ENCODE peak calls at places on chromosomes 12 and 14, in four cellular contexts. K, S, L and I are unnamed samples.

GRCh38 chr12:45273717-45274271 is 57.9 kb downstream of the ANO6 start:
- DNase-seq in L (no peak), K (peak; percentile 91), S (peak; percentile 96), I (peak; percentile 95)

GRCh38 chr14:89621009-89621421 is 204.0 kb upstream of the FOXN3 start:
- DNase-seq in L (peak; percentile 49), S (no peak), K (no peak), I (no peak)

GRCh38 chr12:122133192-122133950 is 40.6 kb downstream of the IL31 start:
- DNase-seq in S (no peak), L (no peak), K (no peak), I (no peak)

GRCh38 chr14:92692822-92693226 is 55.6 kb downstream of the LGMN start:
- DNase-seq in S (peak; percentile 66), L (peak; percentile 52), K (peak; percentile 27), I (no peak)

GRCh38 chr14:101070540-101071492 is 167.3 kb upstream of the RTL1 start:
- DNase-seq in K (no peak), S (no peak), L (no peak), I (no peak)

GRCh38 chr12:43835264-43835655 is 621 bp upstream of the TMEM117 start:
- DNase-seq in S (no peak), K (peak; percentile 29), L (no peak), I (no peak)

GRCh38 chr12:107415834-107416233 is 269.8 kb upstream of the PWP1 start:
- DNase-seq in L (no peak), K (no peak), S (no peak), I (peak; percentile 12)

GRCh38 chr12:25959069-25959961 is 833 bp downstream of the RASSF8 start:
- DNase-seq in K (peak; percentile 46), L (no peak), S (peak; percentile 88), I (peak; percentile 82)

GRCh38 chr12:47282206-47282605 is 202.4 kb upstream of the AMIGO2 start:
- DNase-seq in S (peak; percentile 91), K (no peak), L (no peak), I (no peak)

GRCh38 chr12:47028981-47029708 is 50.3 kb upstream of the PCED1B start:
- DNase-seq in L (no peak), K (no peak), S (no peak), I (no peak)

GRCh38 chr12:106914796-106915634 is 40.7 kb upstream of the TMEM263 start:
- DNase-seq in L (no peak), K (no peak), S (no peak), I (no peak)

GRCh38 chr12:22624908-22625646 is at the start of gene ETNK1:
- DNase-seq in L (peak; percentile 83), S (peak; percentile 97), K (peak; percentile 95), I (peak; percentile 98)

GRCh38 chr12:26318661-26319068 is 123.3 kb downstream of the SSPN start:
- DNase-seq in S (peak; percentile 79), K (no peak), L (no peak), I (peak; percentile 89)

GRCh38 chr14:101199028-101199770 is 295.7 kb upstream of the RTL1 start:
- DNase-seq in L (no peak), K (no peak), S (no peak), I (no peak)

GRCh38 chr12:14394317-14395058 is 29.0 kb downstream of the ATF7IP start:
- DNase-seq in L (peak; percentile 37), K (peak; percentile 83), S (peak; percentile 87), I (no peak)

GRCh38 chr12:112121780-112122565 is 3.4 kb upstream of the TRAFD1 start:
- DNase-seq in L (no peak), K (peak; percentile 79), S (peak; percentile 95), I (peak; percentile 90)

GRCh38 chr12:51631591-51631990 is 40.6 kb downstream of the SCN8A start:
- DNase-seq in K (peak; percentile 53), S (peak; percentile 14), L (no peak), I (peak; percentile 60)

GRCh38 chr12:13088503-13088902 is 15.0 kb downstream of the GSG1 start:
- DNase-seq in S (no peak), L (no peak), K (no peak), I (no peak)

GRCh38 chr12:2877959-2878732 is 1.1 kb downstream of the RHNO1 start:
- DNase-seq in L (no peak), K (no peak), S (peak; percentile 76), I (peak; percentile 73)

GRCh38 chr12:117339104-117339503 is 22.3 kb downstream of the NOS1 start:
- DNase-seq in L (no peak), S (no peak), K (peak; percentile 35), I (no peak)

GRCh38 chr12:96237465-96238077 is 43.4 kb downstream of the ELK3 start:
- DNase-seq in L (peak; percentile 61), S (peak; percentile 98), K (no peak), I (peak; percentile 94)

GRCh38 chr14:75515631-75515999 is 6.7 kb upstream of the BATF start:
- DNase-seq in K (no peak), S (peak; percentile 31), L (no peak), I (no peak)

GRCh38 chr14:70816525-70816924 is 7.2 kb upstream of the MAP3K9 start:
- DNase-seq in K (peak; percentile 16), S (no peak), L (no peak), I (no peak)
- TF ChIP-seq CTCF in K (no peak), S (no peak), L (no peak), I (no peak)

DNA sequence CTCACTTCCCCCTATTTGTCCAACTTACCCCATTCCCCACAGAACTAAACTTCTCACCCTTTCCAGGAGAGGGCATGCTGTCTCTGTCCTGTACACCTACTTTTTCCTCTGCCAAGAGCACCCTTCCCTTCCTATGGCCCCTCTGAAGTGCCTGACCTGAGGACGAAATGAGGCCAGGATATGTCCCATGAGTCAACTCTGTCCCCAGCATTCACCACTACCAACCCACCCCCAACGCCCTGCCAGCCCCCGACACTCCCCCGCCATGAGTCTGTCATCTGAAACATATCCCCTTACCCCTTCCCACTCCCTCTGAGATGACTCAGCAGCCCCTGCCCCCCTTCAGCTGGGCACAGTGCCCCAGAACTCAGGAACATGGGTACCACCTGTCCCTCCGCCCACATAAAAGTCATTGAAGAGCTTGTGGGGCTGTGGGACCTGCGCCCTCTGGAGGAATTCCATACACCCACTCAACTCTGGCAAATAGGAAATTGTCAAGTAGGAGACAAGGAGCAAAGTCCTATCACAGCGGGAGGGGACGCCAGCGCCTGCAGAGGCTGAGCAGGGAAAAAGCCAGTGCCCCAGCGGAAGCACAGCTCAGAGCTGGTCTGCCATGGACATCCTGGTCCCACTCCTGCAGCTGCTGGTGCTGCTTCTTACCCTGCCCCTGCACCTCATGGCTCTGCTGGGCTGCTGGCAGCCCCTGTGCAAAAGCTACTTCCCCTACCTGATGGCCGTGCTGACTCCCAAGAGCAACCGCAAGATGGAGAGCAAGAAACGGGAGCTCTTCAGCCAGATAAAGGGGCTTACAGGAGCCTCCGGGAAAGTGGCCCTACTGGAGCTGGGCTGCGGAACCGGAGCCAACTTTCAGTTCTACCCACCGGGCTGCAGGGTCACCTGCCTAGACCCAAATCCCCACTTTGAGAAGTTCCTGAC is 26.3 kb downstream of the ITGA7 start:
- DNase-seq in S (peak; percentile 62), L (no peak), K (peak; percentile 92), I (peak; percentile 88)
- H3K4me3 ChIP-seq in S (peak overlapping the region; percentile 11), L (no peak overlapping the region), K (peak overlapping the region; percentile 52), I (peak overlapping the region; percentile 24)

DNA sequence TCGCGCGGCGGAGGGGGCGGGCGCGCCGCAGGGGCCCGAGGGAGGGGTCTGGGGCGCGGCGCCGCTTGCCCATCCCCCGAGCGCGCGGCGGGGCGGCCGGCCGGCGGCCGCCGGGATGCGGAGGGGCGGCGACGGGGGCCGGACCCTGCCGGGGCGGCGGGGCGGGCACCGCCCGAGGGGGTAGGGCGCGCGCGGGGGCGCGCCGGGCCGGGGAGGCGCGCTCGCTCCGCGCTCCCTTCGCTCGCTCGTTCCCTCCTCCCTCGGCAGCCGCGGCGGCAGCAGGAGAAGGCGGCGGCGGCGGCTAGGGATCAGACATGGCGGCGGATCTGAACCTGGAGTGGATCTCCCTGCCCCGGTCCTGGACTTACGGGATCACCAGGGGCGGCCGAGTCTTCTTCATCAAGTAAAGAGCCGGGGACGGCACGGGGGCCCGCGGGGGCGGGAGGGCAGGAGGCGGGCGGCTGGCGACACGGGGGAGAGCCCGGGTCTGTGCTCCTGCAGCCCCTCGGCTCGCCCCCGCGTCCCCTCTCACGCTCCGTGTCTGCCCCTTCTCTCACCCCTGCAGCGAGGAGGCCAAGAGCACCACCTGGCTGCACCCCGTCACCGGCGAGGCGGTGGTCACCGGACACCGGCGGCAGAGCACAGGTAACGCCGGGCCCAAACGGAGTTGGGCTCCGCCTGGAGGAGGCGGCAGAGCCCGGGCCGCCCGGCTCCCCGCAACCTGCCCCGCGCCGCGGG is at the start of gene PLEKHA5:
- DNase-seq in L (peak; percentile 27), K (peak; percentile 64), S (peak; percentile 89), I (peak; percentile 77)
- TF ChIP-seq CTCF in L (no peak), K (peak; percentile 31), S (no peak), I (no peak)

GRCh38 chr12:53981652-53982565 is 3.0 kb upstream of the HOXC10 start:
- DNase-seq in K (no peak), S (no peak), L (no peak), I (peak; percentile 79)
- H3K4me3 ChIP-seq in K (no peak overlapping the region), S (no peak overlapping the region), L (no peak overlapping the region), I (peak overlapping the region; percentile 52)

GRCh38 chr12:83462419-83462818 is 775.7 kb downstream of the TMTC2 start:
- DNase-seq in K (no peak), L (no peak), S (no peak), I (no peak)
- TF ChIP-seq CTCF in K (no peak), L (no peak), S (no peak), I (no peak)

GRCh38 chr12:57280234-57281062 is 29.5 kb upstream of the STAC3 start:
- DNase-seq in S (peak; percentile 91), L (peak; percentile 60), K (peak; percentile 89), I (peak; percentile 95)
- H3K4me3 ChIP-seq in S (no peak overlapping the region), L (no peak overlapping the region), K (no peak overlapping the region), I (no peak overlapping the region)

DNA sequence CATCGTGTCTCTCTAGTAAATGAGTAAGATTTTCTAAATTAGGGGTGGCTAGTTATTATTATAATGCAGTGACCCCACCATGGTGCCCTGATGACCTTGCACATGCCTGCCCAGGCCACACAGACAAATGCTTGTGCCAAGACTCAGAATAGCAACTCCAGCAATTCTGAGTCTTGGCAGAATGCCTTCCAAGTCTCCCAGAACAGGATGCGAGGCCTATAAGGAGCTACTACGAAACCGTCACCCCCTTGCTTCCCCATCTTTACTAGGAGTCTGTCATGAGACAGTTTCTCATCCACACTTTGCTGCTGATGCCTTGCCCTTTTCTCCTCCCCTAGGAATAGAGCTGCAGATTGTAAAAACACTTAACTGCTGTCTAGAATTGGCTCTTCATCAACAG is 559.9 kb downstream of the TRHDE start:
- DNase-seq in S (no peak), L (no peak), K (no peak), I (no peak)
- TF ChIP-seq CTCF in S (no peak), L (no peak), K (no peak), I (no peak)

GRCh38 chr14:105316968-105317498 is 2.5 kb downstream of the PACS2 start:
- DNase-seq in K (no peak), L (no peak), S (no peak), I (peak; percentile 47)

GRCh38 chr14:105315211-105315721 is 718 bp downstream of the PACS2 start:
- DNase-seq in S (peak; percentile 36), K (peak; percentile 35), L (peak; percentile 67), I (peak; percentile 56)

GRCh38 chr14:105315941-105316562 is 1.5 kb downstream of the PACS2 start:
- DNase-seq in K (no peak), L (peak; percentile 19), S (no peak), I (no peak)

GRCh38 chr14:105316563-105316941 is 2.0 kb downstream of the PACS2 start:
- DNase-seq in K (no peak), L (no peak), S (no peak), I (no peak)

GRCh38 chr14:105317546-105317945 is 3.0 kb downstream of the PACS2 start:
- DNase-seq in K (no peak), L (no peak), S (peak; percentile 48), I (peak; percentile 72)
- H3K4me3 ChIP-seq in K (no peak overlapping the region), L (no peak overlapping the region), S (no peak overlapping the region), I (peak overlapping the region; percentile 42)